ENCODE peak calls at places on chromosomes 1 and 21, in ten cellular contexts. One of them, this sample, is unnamed.
A peak's percentile ranks its signal among the peaks of the same experiment; 100 is the strongest.

GRCh38 chr1:169951108-169951507 is 57.4 kb upstream of the SCYL3 start:
- DNase-seq in AML-193: no peak
- DNase-seq in H7: no peak
- DNase-seq in activated CD4-positive, alpha-beta T cell treated with anti-CD3 and anti-CD28 coated beads for 36 hours: no peak
- DNase-seq in H9: no peak
- DNase-seq in coronary artery: no peak
- DNase-seq in fibroblast of pulmonary artery: no peak
- DNase-seq in stimulated activated CD8-positive, alpha-beta memory T cell treated with anti-CD3 and anti-CD28 coated beads, Interleukin-2, amount 100 ng/mL, for 48 hours: no peak
- DNase-seq in astrocyte: no peak
- DNase-seq in A172: no peak
- DNase-seq in this sample: no peak

GRCh38 chr1:228393268-228393699 is 13.4 kb downstream of the TRIM11 start:
- DNase-seq in fibroblast of pulmonary artery: peak; percentile 91
- DNase-seq in H9: no peak
- DNase-seq in stimulated activated CD8-positive, alpha-beta memory T cell treated with anti-CD3 and anti-CD28 coated beads, Interleukin-2, amount 100 ng/mL, for 48 hours: no peak
- DNase-seq in astrocyte: peak; percentile 66
- DNase-seq in A172: peak; percentile 84
- DNase-seq in activated CD4-positive, alpha-beta T cell treated with anti-CD3 and anti-CD28 coated beads for 36 hours: peak; percentile 13
- DNase-seq in coronary artery: no peak
- DNase-seq in AML-193: peak; percentile 1
- DNase-seq in H7: peak; percentile 81
- DNase-seq in this sample: no peak

GRCh38 chr1:23913212-23913880 is at the start of gene CNR2:
- DNase-seq in coronary artery: no peak
- DNase-seq in fibroblast of pulmonary artery: no peak
- DNase-seq in activated CD4-positive, alpha-beta T cell treated with anti-CD3 and anti-CD28 coated beads for 36 hours: peak; percentile 14
- DNase-seq in A172: no peak
- DNase-seq in H7: no peak
- DNase-seq in H9: no peak
- DNase-seq in AML-193: no peak
- DNase-seq in astrocyte: no peak
- DNase-seq in stimulated activated CD8-positive, alpha-beta memory T cell treated with anti-CD3 and anti-CD28 coated beads, Interleukin-2, amount 100 ng/mL, for 48 hours: no peak
- DNase-seq in this sample: no peak

GRCh38 chr21:31911138-31911907 is 38.5 kb downstream of the HUNK start:
- DNase-seq in H9: no peak
- DNase-seq in coronary artery: no peak
- DNase-seq in A172: peak; percentile 85
- DNase-seq in stimulated activated CD8-positive, alpha-beta memory T cell treated with anti-CD3 and anti-CD28 coated beads, Interleukin-2, amount 100 ng/mL, for 48 hours: no peak
- DNase-seq in H7: no peak
- DNase-seq in activated CD4-positive, alpha-beta T cell treated with anti-CD3 and anti-CD28 coated beads for 36 hours: no peak
- DNase-seq in fibroblast of pulmonary artery: no peak
- DNase-seq in astrocyte: peak; percentile 17
- DNase-seq in AML-193: no peak
- DNase-seq in this sample: no peak

GRCh38 chr1:172746091-172746949 is 87.4 kb downstream of the FASLG start:
- DNase-seq in H7: no peak
- DNase-seq in AML-193: peak; percentile 94
- DNase-seq in fibroblast of pulmonary artery: peak; percentile 95
- DNase-seq in stimulated activated CD8-positive, alpha-beta memory T cell treated with anti-CD3 and anti-CD28 coated beads, Interleukin-2, amount 100 ng/mL, for 48 hours: no peak
- DNase-seq in activated CD4-positive, alpha-beta T cell treated with anti-CD3 and anti-CD28 coated beads for 36 hours: no peak
- DNase-seq in A172: peak; percentile 99
- DNase-seq in coronary artery: no peak
- DNase-seq in H9: no peak
- DNase-seq in astrocyte: peak; percentile 100
- DNase-seq in this sample: no peak

GRCh38 chr1:208298593-208299233 is 54.5 kb upstream of the PLXNA2 start:
- DNase-seq in AML-193: no peak
- DNase-seq in stimulated activated CD8-positive, alpha-beta memory T cell treated with anti-CD3 and anti-CD28 coated beads, Interleukin-2, amount 100 ng/mL, for 48 hours: no peak
- DNase-seq in H9: no peak
- DNase-seq in coronary artery: no peak
- DNase-seq in H7: no peak
- DNase-seq in A172: no peak
- DNase-seq in astrocyte: no peak
- DNase-seq in fibroblast of pulmonary artery: no peak
- DNase-seq in activated CD4-positive, alpha-beta T cell treated with anti-CD3 and anti-CD28 coated beads for 36 hours: no peak
- DNase-seq in this sample: no peak

GRCh38 chr1:244065960-244066388 is 14.9 kb downstream of the ZBTB18 start:
- DNase-seq in fibroblast of pulmonary artery: peak; percentile 86
- DNase-seq in stimulated activated CD8-positive, alpha-beta memory T cell treated with anti-CD3 and anti-CD28 coated beads, Interleukin-2, amount 100 ng/mL, for 48 hours: no peak
- DNase-seq in coronary artery: no peak
- DNase-seq in H7: no peak
- DNase-seq in AML-193: peak; percentile 38
- DNase-seq in A172: no peak
- DNase-seq in astrocyte: peak; percentile 93
- DNase-seq in H9: no peak
- DNase-seq in activated CD4-positive, alpha-beta T cell treated with anti-CD3 and anti-CD28 coated beads for 36 hours: no peak
- DNase-seq in this sample: no peak

GRCh38 chr1:23743287-23744052 is at the start of gene ELOA:
- DNase-seq in H9: peak; percentile 78
- DNase-seq in H7: peak; percentile 99
- DNase-seq in activated CD4-positive, alpha-beta T cell treated with anti-CD3 and anti-CD28 coated beads for 36 hours: peak; percentile 88
- DNase-seq in coronary artery: peak; percentile 76
- DNase-seq in astrocyte: peak; percentile 40
- DNase-seq in fibroblast of pulmonary artery: peak; percentile 58
- DNase-seq in stimulated activated CD8-positive, alpha-beta memory T cell treated with anti-CD3 and anti-CD28 coated beads, Interleukin-2, amount 100 ng/mL, for 48 hours: peak; percentile 78
- DNase-seq in A172: no peak
- DNase-seq in AML-193: peak; percentile 36
- DNase-seq in this sample: peak; percentile 87

GRCh38 chr21:38787461-38788274 is 18.1 kb upstream of the ETS2 start:
- DNase-seq in astrocyte: peak; percentile 82
- DNase-seq in stimulated activated CD8-positive, alpha-beta memory T cell treated with anti-CD3 and anti-CD28 coated beads, Interleukin-2, amount 100 ng/mL, for 48 hours: no peak
- DNase-seq in coronary artery: no peak
- DNase-seq in H9: peak; percentile 42
- DNase-seq in activated CD4-positive, alpha-beta T cell treated with anti-CD3 and anti-CD28 coated beads for 36 hours: peak; percentile 24
- DNase-seq in AML-193: no peak
- DNase-seq in fibroblast of pulmonary artery: peak; percentile 62
- DNase-seq in H7: peak; percentile 60
- DNase-seq in A172: peak; percentile 97
- DNase-seq in this sample: no peak

GRCh38 chr1:1043411-1043810 is 23.5 kb downstream of the AGRN start:
- DNase-seq in H7: no peak
- DNase-seq in A172: no peak
- DNase-seq in AML-193: no peak
- DNase-seq in fibroblast of pulmonary artery: no peak
- DNase-seq in coronary artery: no peak
- DNase-seq in activated CD4-positive, alpha-beta T cell treated with anti-CD3 and anti-CD28 coated beads for 36 hours: no peak
- DNase-seq in astrocyte: no peak
- DNase-seq in stimulated activated CD8-positive, alpha-beta memory T cell treated with anti-CD3 and anti-CD28 coated beads, Interleukin-2, amount 100 ng/mL, for 48 hours: no peak
- DNase-seq in H9: no peak
- DNase-seq in this sample: no peak

GRCh38 chr1:162720996-162721395 is 69.5 kb upstream of the HSD17B7 start:
- DNase-seq in fibroblast of pulmonary artery: no peak
- DNase-seq in H7: no peak
- DNase-seq in A172: no peak
- DNase-seq in stimulated activated CD8-positive, alpha-beta memory T cell treated with anti-CD3 and anti-CD28 coated beads, Interleukin-2, amount 100 ng/mL, for 48 hours: no peak
- DNase-seq in activated CD4-positive, alpha-beta T cell treated with anti-CD3 and anti-CD28 coated beads for 36 hours: no peak
- DNase-seq in coronary artery: no peak
- DNase-seq in AML-193: no peak
- DNase-seq in H9: no peak
- DNase-seq in astrocyte: no peak
- DNase-seq in this sample: no peak

GRCh38 chr1:85445906-85446305 is 19.1 kb downstream of the DDAH1 start:
- DNase-seq in AML-193: no peak
- DNase-seq in fibroblast of pulmonary artery: peak; percentile 55
- DNase-seq in H9: no peak
- DNase-seq in H7: no peak
- DNase-seq in coronary artery: no peak
- DNase-seq in activated CD4-positive, alpha-beta T cell treated with anti-CD3 and anti-CD28 coated beads for 36 hours: no peak
- DNase-seq in stimulated activated CD8-positive, alpha-beta memory T cell treated with anti-CD3 and anti-CD28 coated beads, Interleukin-2, amount 100 ng/mL, for 48 hours: no peak
- DNase-seq in A172: no peak
- DNase-seq in astrocyte: peak; percentile 16
- DNase-seq in this sample: no peak

GRCh38 chr1:96366516-96366915 is 355.1 kb upstream of the PTBP2 start:
- DNase-seq in coronary artery: no peak
- DNase-seq in H9: no peak
- DNase-seq in fibroblast of pulmonary artery: no peak
- DNase-seq in stimulated activated CD8-positive, alpha-beta memory T cell treated with anti-CD3 and anti-CD28 coated beads, Interleukin-2, amount 100 ng/mL, for 48 hours: no peak
- DNase-seq in activated CD4-positive, alpha-beta T cell treated with anti-CD3 and anti-CD28 coated beads for 36 hours: no peak
- DNase-seq in AML-193: no peak
- DNase-seq in H7: no peak
- DNase-seq in astrocyte: no peak
- DNase-seq in A172: no peak
- DNase-seq in this sample: no peak

GRCh38 chr1:66848193-66848592 is 47.1 kb upstream of the INSL5 start:
- DNase-seq in astrocyte: no peak
- DNase-seq in activated CD4-positive, alpha-beta T cell treated with anti-CD3 and anti-CD28 coated beads for 36 hours: no peak
- DNase-seq in fibroblast of pulmonary artery: no peak
- DNase-seq in AML-193: no peak
- DNase-seq in coronary artery: no peak
- DNase-seq in H7: no peak
- DNase-seq in H9: no peak
- DNase-seq in A172: no peak
- DNase-seq in stimulated activated CD8-positive, alpha-beta memory T cell treated with anti-CD3 and anti-CD28 coated beads, Interleukin-2, amount 100 ng/mL, for 48 hours: no peak
- DNase-seq in this sample: no peak

GRCh38 chr1:61851849-61852692 is 109.8 kb downstream of the PATJ start:
- DNase-seq in H7: peak; percentile 10
- DNase-seq in A172: peak; percentile 62
- DNase-seq in activated CD4-positive, alpha-beta T cell treated with anti-CD3 and anti-CD28 coated beads for 36 hours: no peak
- DNase-seq in fibroblast of pulmonary artery: peak; percentile 90
- DNase-seq in H9: no peak
- DNase-seq in AML-193: peak; percentile 49
- DNase-seq in astrocyte: peak; percentile 30
- DNase-seq in coronary artery: no peak
- DNase-seq in stimulated activated CD8-positive, alpha-beta memory T cell treated with anti-CD3 and anti-CD28 coated beads, Interleukin-2, amount 100 ng/mL, for 48 hours: no peak
- DNase-seq in this sample: no peak

GRCh38 chr1:21289700-21290545 is at the start of gene ECE1:
- DNase-seq in fibroblast of pulmonary artery: peak; percentile 37
- DNase-seq in H9: peak; percentile 82
- DNase-seq in coronary artery: peak; percentile 82
- DNase-seq in astrocyte: no peak
- DNase-seq in activated CD4-positive, alpha-beta T cell treated with anti-CD3 and anti-CD28 coated beads for 36 hours: peak; percentile 68
- DNase-seq in AML-193: no peak
- DNase-seq in A172: no peak
- DNase-seq in H7: peak; percentile 99
- DNase-seq in stimulated activated CD8-positive, alpha-beta memory T cell treated with anti-CD3 and anti-CD28 coated beads, Interleukin-2, amount 100 ng/mL, for 48 hours: peak; percentile 32
- DNase-seq in this sample: no peak

GRCh38 chr1:112242470-112242869 is 153.5 kb upstream of the CTTNBP2NL start:
- DNase-seq in A172: no peak
- DNase-seq in AML-193: no peak
- DNase-seq in astrocyte: no peak
- DNase-seq in stimulated activated CD8-positive, alpha-beta memory T cell treated with anti-CD3 and anti-CD28 coated beads, Interleukin-2, amount 100 ng/mL, for 48 hours: no peak
- DNase-seq in activated CD4-positive, alpha-beta T cell treated with anti-CD3 and anti-CD28 coated beads for 36 hours: no peak
- DNase-seq in fibroblast of pulmonary artery: no peak
- DNase-seq in H7: no peak
- DNase-seq in H9: no peak
- DNase-seq in coronary artery: peak; percentile 21
- DNase-seq in this sample: peak; percentile 54